ENCODE peak calls at places on chromosome 20, in ten cellular contexts. J is glutamatergic neuron, D is BJ, S is HFFc6, W is cardiac fibroblast, A is AG10803, Q is Calu3, K is tibial artery, E is fibroblast of lung, B is psoas muscle. U is an unnamed sample.

GRCh38 chr20:33423141-33423834 is 20.3 kb downstream of the SNTA1 start:
- DNase-seq in Q (peak), J (no peak), D (peak), K (peak), S (peak), W (peak), E (peak), B (peak), A (peak), U (no peak)

GRCh38 chr20:40689100-40689942 is at the start of gene MAFB:
- DNase-seq in E (peak), B (peak), W (peak), Q (peak), S (no peak), A (peak), K (peak), D (peak), J (peak), U (peak)

GRCh38 chr20:41300906-41301305 is 16.6 kb downstream of the ZHX3 start:
- DNase-seq in E (no peak), J (no peak), D (no peak), S (no peak), A (no peak), Q (no peak), W (no peak), K (no peak), B (no peak), U (no peak)

GRCh38 chr20:18719426-18719825 is 94.2 kb upstream of the SCP2D1 start:
- DNase-seq in Q (no peak), A (peak), K (no peak), W (peak), D (no peak), B (no peak), S (peak), E (peak), J (peak), U (no peak)

GRCh38 chr20:57625978-57626377 is 5.8 kb upstream of the ZBP1 start:
- DNase-seq in J (no peak), W (no peak), B (no peak), D (no peak), E (no peak), K (no peak), S (no peak), A (no peak), Q (no peak), U (no peak)

GRCh38 chr20:62571667-62572344 is 70.5 kb upstream of the SLCO4A1 start:
- DNase-seq in B (peak), J (no peak), A (no peak), W (no peak), K (no peak), E (no peak), D (no peak), S (no peak), Q (peak), U (no peak)

GRCh38 chr20:62511915-62512610 is 36.3 kb upstream of the GATA5 start:
- DNase-seq in K (no peak), A (no peak), W (no peak), B (peak), S (no peak), D (no peak), J (peak), Q (no peak), E (no peak), U (no peak)

GRCh38 chr20:39762716-39763115 is 800.6 kb downstream of the DHX35 start:
- DNase-seq in D (no peak), W (no peak), K (no peak), A (no peak), Q (no peak), E (no peak), J (no peak), B (no peak), S (no peak), U (no peak)

GRCh38 chr20:38113401-38114325 is 51.4 kb downstream of the TGM2 start:
- DNase-seq in W (no peak), B (no peak), J (no peak), Q (peak), K (no peak), S (no peak), E (no peak), D (no peak), A (no peak), U (no peak)

GRCh38 chr20:46994341-46994740 is 99.7 kb downstream of the EYA2 start:
- DNase-seq in A (no peak), W (no peak), J (no peak), B (no peak), Q (peak), K (no peak), D (no peak), E (no peak), S (no peak), U (no peak)

GRCh38 chr20:53872561-53873248 is 197.7 kb downstream of the BCAS1 start:
- DNase-seq in D (no peak), W (peak), S (no peak), K (no peak), J (no peak), Q (no peak), E (peak), A (peak), B (no peak), U (no peak)

GRCh38 chr20:5065489-5066383 is 54.0 kb downstream of the PCNA start:
- DNase-seq in Q (peak), S (peak), W (peak), J (no peak), B (peak), K (peak), E (peak), D (peak), A (peak), U (no peak)

GRCh38 chr20:51680067-51680749 is 88.0 kb downstream of the ATP9A start:
- DNase-seq in S (no peak), W (no peak), K (no peak), D (no peak), E (no peak), A (no peak), J (no peak), Q (no peak), B (no peak), U (no peak)

GRCh38 chr20:51679254-51679921 is 88.8 kb downstream of the ATP9A start:
- DNase-seq in J (peak), Q (no peak), W (no peak), K (no peak), A (no peak), B (no peak), S (no peak), D (no peak), E (no peak), U (no peak)

DNA sequence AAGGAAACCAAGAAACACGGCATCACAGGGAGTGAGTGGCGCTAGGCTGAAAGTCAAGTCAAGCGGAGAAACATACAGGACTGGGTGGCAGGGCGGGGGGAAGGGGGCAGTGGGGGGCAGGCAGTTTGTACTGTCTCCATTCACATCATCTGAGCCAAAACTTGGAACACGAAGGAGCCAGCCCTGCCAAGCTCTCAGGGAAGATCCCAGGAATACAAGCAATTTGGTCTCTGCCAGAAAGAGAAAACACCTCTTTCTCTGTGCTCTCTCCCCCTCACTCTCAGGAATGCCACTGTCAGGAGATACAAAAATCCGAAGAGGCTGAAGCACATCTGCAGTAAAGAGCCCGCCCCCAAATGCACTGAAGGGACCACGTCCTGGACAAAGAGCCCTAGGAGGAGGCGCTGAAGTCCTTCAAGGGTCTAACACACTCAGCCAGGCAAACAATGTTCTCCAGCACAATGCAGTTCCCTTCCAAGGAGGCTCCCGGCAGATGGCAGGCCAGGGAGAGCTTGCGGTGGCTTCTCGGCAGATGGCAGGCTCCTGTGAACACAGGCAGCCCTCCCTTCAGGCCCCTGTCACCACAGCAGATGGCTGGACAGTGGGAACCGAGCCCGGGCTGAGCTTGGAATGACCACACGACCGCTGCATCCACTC is 90.0 kb downstream of the ATP9A start:
- DNase-seq in Q (no peak), W (no peak), S (no peak), D (no peak), J (peak), E (peak), K (no peak), A (peak), B (peak), U (no peak)
- TF ChIP-seq CTCF in Q (no peak), W (no peak), S (peak), D (peak), J (no peak), E (peak), K (no peak), A (peak), B (no peak), U (no peak)

DNA sequence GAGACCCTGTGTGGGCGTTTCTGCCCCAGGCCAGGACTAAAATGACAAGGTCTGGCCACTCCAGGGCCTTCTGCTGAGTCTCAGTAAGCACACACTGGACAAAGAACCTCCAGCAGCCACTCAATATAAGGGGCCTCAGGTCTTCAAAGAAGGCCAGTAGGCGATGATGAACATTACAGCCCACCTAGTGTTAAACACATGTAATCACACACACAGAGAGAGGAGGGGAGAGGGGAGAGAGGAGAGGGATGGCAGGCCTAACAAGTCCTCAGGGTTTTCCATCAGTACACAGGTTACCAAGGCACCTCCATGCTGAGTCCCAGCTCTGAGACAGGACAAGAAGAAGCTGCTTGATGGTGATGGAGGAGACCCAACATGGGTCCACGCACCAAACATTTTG is 325.6 kb downstream of the PTPRT start:
- DNase-seq in A (no peak), B (no peak), K (no peak), W (no peak), D (no peak), E (no peak), S (no peak), Q (no peak), J (no peak), U (no peak)
- TF ChIP-seq CTCF in A (no peak), B (no peak), K (no peak), W (no peak), D (no peak), E (no peak), S (no peak), Q (no peak), J (no peak), U (no peak)

GRCh38 chr20:45890997-45891983 is at the start of the genes CTSA and NEURL2:
- DNase-seq in J (peak), A (peak), Q (peak), W (peak), D (no peak), S (peak), E (peak), K (peak), B (peak), U (peak)
- TF ChIP-seq CTCF in J (no peak), A (no peak), Q (no peak), W (no peak), D (peak), S (no peak), E (no peak), K (no peak), B (no peak), U (no peak)

GRCh38 chr20:44888226-44889103 is 3.0 kb downstream of the YWHAB start:
- DNase-seq in B (no peak), E (no peak), J (no peak), D (no peak), Q (peak), K (no peak), S (peak), W (peak), A (peak), U (no peak)
- TF ChIP-seq CTCF in B (peak), E (peak), J (peak), D (peak), Q (peak), K (peak), S (peak), W (peak), A (peak), U (no peak)

GRCh38 chr20:50609438-50609989 is 81.8 kb downstream of the RIPOR3 start:
- DNase-seq in B (no peak), Q (no peak), W (no peak), S (no peak), J (no peak), K (no peak), A (no peak), E (no peak), D (no peak), U (no peak)
- TF ChIP-seq CTCF in B (no peak), Q (no peak), W (no peak), S (no peak), J (no peak), K (no peak), A (no peak), E (no peak), D (no peak), U (no peak)

U was measured in omental fat pad.